ENCODE peak calls at places on chromosomes 13 and 19, in five cellular contexts. S is small intestine; U is uterus; P is CD8-positive, alpha-beta T cell; W is heart right ventricle. H is an unnamed sample. For H3K4me1, H3K9me3 and H3K27me3, the result is how much of the 10 kb centered on the place peaks cover.

GRCh38 chr19:42423462-42424344 is 3.5 kb downstream of the LIPE start:
- DNase-seq in W (peak), U (peak), S (peak), P (peak), H (peak)

GRCh38 chr13:49302817-49303216 is 55.1 kb downstream of the CDADC1 start:
- DNase-seq in U (no peak), W (no peak), S (no peak), P (no peak), H (no peak)

GRCh38 chr19:13669780-13670355 is 94.5 kb upstream of the MRI1 start:
- DNase-seq in W (no peak), U (no peak), S (no peak), P (no peak), H (no peak)

GRCh38 chr19:18878858-18879578 is 16.9 kb downstream of the CERS1 start:
- DNase-seq in U (no peak), P (no peak), W (no peak), S (no peak), H (no peak)

GRCh38 chr13:113981611-113982295 is 7.9 kb upstream of the C13orf46 start:
- DNase-seq in U (peak), W (no peak), P (no peak), S (no peak), H (no peak)

GRCh38 chr13:74061939-74062595 is 72.1 kb downstream of the KLF12 start:
- DNase-seq in U (peak), S (peak), W (no peak), P (no peak), H (no peak)

GRCh38 chr13:31160857-31161582 is 684 bp downstream of the HSPH1 start:
- DNase-seq in W (peak), S (peak), U (peak), P (peak), H (peak)

GRCh38 chr13:99384468-99384867 is 77.3 kb upstream of the GPR183 start:
- DNase-seq in P (no peak), W (no peak), U (no peak), S (no peak), H (no peak)

GRCh38 chr19:46704379-46705076 is 12.4 kb downstream of the PRKD2 start:
- DNase-seq in U (peak), S (peak), P (peak), W (peak), H (peak)

GRCh38 chr19:6551607-6552450 is 21.0 kb downstream of the TNFSF9 start:
- DNase-seq in P (peak), W (no peak), S (peak), U (no peak), H (peak)

DNA sequence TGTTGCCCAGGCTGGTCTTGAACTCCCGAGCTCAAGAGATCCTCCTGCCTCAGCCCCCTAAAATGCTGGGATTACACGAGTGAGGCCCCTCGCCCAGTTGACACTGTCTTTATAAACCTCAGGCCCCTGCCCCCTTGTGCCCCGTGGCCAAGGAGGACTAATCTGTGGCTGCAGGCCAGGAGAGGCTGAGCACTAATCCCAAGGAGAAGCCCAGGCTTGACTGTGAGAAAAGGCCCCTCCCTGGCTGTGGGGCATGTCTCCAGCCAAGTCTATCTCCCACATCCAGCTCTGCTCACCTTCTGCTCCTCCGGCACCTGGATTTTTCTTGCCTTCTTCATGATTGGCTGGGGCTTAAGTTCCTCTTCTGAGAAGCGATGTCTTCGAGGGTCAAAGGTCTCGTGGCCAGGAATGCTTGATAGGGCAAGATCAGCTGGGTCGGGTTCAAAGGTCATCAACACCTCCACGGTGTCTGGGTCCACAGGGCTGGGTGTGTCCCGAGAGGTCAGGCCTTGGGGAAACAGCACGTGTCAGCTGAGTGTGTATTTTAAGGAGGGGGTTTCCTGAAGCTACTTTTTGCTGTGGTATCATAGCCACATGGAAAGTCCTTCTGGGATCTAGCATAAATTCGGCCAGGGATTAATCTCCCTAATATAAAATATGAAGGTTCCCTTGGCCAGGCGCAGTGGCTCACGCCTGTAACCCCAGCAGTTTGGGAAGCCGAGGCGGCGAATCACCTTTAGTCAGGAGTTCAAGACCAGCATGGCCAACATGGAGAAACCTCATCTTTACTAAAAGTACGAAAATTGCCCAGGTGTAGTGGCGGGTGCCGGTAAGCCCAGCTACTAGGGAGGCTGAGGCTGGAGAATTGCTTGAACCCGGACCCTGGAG is 3.8 kb downstream of the DBP start:
- DNase-seq in W (no peak), S (peak), P (no peak), U (peak), H (peak)
- H3K4me1 ChIP-seq in W (half or more), S (under half), P (under half), U (under half), H (under half)

GRCh38 chr19:28585796-28586195 is 627.2 kb downstream of the UQCRFS1 start:
- DNase-seq in U (no peak), P (no peak), S (no peak), W (no peak), H (no peak)
- H3K9me3 ChIP-seq in U (under half), P (under half), S (under half), W (under half), H (under half)

GRCh38 chr13:84812789-84813188 is 930.5 kb upstream of the SLITRK1 start:
- DNase-seq in W (no peak), P (no peak), S (no peak), U (no peak), H (no peak)

GRCh38 chr13:84816567-84817133 is 934.4 kb upstream of the SLITRK1 start:
- DNase-seq in U (no peak), W (no peak), S (no peak), P (no peak), H (no peak)

GRCh38 chr13:84812078-84812477 is 929.8 kb upstream of the SLITRK1 start:
- DNase-seq in U (no peak), S (no peak), P (no peak), W (no peak), H (no peak)

GRCh38 chr13:84810781-84811180 is 928.5 kb upstream of the SLITRK1 start:
- DNase-seq in U (no peak), P (no peak), W (no peak), S (no peak), H (no peak)
- H3K27me3 ChIP-seq in U (under half), P (under half), W (under half), S (under half), H (under half)

DNA sequence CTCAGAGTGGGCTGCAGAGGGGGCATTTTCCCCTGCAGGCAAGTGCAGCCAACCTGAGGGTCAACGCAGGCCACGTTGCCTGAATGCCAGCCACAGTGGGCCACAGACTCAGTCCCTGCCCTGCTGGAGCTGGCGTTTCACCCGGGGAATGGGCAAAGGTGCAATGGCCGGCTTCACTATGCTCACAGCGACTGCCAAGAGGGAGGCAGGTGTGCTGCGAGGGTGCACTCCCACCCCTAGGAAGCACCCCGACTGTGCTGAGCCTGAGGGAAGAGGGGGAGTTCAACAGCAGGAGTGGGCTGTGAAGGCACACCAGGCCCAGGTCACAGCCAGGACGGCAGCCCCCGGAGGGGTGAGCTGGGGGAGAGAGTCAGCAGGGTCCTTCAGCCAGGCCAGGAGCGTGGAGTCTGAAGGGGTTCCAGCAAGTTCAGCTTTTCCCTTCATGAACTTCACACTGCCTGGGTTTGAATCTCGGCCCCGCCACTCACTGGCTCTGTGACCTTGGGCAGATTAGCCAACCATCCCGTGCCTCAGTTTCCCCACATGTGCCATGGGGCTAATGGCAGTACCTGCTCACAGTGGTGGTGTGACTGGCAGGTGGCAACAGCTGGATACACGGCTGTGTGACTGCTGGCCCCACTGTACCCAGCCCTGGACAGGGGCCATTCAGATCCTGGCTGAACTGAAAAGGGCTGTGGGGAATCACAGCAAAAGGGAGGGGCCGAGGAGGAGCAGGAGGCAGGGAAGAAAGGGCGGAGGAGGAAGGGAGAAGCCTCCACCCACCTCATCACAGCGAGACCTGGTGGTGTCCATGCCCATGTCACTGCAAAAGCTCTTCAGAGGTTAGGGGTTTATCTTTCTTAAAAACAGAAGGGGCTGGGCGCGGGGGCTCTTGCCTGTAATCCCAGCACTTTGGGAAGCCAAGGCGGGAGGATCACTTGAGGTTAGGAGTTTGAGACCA is 7.6 kb downstream of the TRAPPC6A start:
- DNase-seq in W (no peak), P (no peak), U (no peak), S (no peak), H (no peak)
- H3K4me1 ChIP-seq in W (under half), P (under half), U (under half), S (under half), H (under half)

DNA sequence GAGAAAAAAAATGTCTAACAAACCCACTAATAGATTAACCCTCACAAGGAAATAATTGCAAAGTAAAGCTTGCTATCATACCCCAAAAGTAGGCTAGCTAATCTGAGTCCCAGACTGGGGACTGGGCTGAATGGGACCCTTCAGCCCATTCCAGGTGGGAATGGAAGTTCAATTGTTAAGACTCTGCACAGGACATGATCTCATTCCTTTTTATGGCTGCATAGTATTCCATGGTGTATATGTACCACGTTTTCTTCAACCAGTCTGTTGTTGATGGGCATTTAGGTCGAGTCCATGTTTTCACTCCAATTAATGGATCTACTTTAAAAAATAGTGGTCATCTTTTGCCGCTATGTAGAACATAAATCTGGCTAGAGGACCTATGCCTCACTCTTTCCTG is 17.9 kb downstream of the OR7A5 start:
- DNase-seq in U (no peak), S (no peak), W (no peak), P (no peak), H (no peak)
- H3K9me3 ChIP-seq in U (under half), S (under half), W (under half), P (under half), H (under half)

GRCh38 chr13:110770678-110771077 is 57.2 kb downstream of the ING1 start:
- DNase-seq in U (no peak), P (no peak), S (no peak), W (no peak), H (no peak)
- H3K27me3 ChIP-seq in U (under half), P (under half), S (under half), W (under half), H (under half)

H was measured in HAP-1.